ENCODE peak calls at places on chromosomes 12 and 14, in five cellular contexts. One of them, this sample, is unnamed.

GRCh38 chr12:101809208-101809607 is 21.6 kb downstream of the GNPTAB start:
- DNase-seq in tibial artery: no peak
- DNase-seq in colonic mucosa: no peak
- DNase-seq in CD8-positive, alpha-beta T cell: no peak
- DNase-seq in fibroblast of lung: no peak
- DNase-seq in this sample: no peak

GRCh38 chr14:56945291-56945690 is 135.0 kb upstream of the OTX2 start:
- DNase-seq in CD8-positive, alpha-beta T cell: no peak
- DNase-seq in colonic mucosa: no peak
- DNase-seq in fibroblast of lung: no peak
- DNase-seq in tibial artery: no peak
- DNase-seq in this sample: no peak

GRCh38 chr12:66065146-66065545 is 65.4 kb downstream of the LLPH start:
- DNase-seq in fibroblast of lung: peak; percentile 47
- DNase-seq in CD8-positive, alpha-beta T cell: no peak
- DNase-seq in tibial artery: no peak
- DNase-seq in colonic mucosa: no peak
- DNase-seq in this sample: no peak

GRCh38 chr12:115437061-115437567 is 753.1 kb upstream of the TBX3 start:
- DNase-seq in colonic mucosa: no peak
- DNase-seq in fibroblast of lung: peak; percentile 20
- DNase-seq in CD8-positive, alpha-beta T cell: no peak
- DNase-seq in tibial artery: no peak
- DNase-seq in this sample: no peak

GRCh38 chr12:666766-667308 is 3.6 kb upstream of the NINJ2 start:
- DNase-seq in tibial artery: no peak
- DNase-seq in fibroblast of lung: peak; percentile 63
- DNase-seq in CD8-positive, alpha-beta T cell: no peak
- DNase-seq in colonic mucosa: no peak
- DNase-seq in this sample: no peak

GRCh38 chr12:9064815-9065606 is 50.7 kb downstream of the A2M start:
- DNase-seq in CD8-positive, alpha-beta T cell: no peak
- DNase-seq in fibroblast of lung: peak; percentile 46
- DNase-seq in tibial artery: peak; percentile 87
- DNase-seq in colonic mucosa: peak; percentile 85
- DNase-seq in this sample: peak; percentile 93

GRCh38 chr12:5395443-5396401 is 36.2 kb upstream of the NTF3 start:
- DNase-seq in tibial artery: no peak
- DNase-seq in colonic mucosa: peak; percentile 34
- DNase-seq in fibroblast of lung: no peak
- DNase-seq in CD8-positive, alpha-beta T cell: no peak
- DNase-seq in this sample: no peak

GRCh38 chr14:99230271-99231141 is 41.5 kb downstream of the BCL11B start:
- DNase-seq in colonic mucosa: no peak
- DNase-seq in CD8-positive, alpha-beta T cell: peak; percentile 83
- DNase-seq in tibial artery: peak; percentile 62
- DNase-seq in fibroblast of lung: peak; percentile 11
- DNase-seq in this sample: no peak

GRCh38 chr12:63045020-63045860 is 105.8 kb downstream of the AVPR1A start:
- DNase-seq in tibial artery: no peak
- DNase-seq in fibroblast of lung: peak; percentile 88
- DNase-seq in CD8-positive, alpha-beta T cell: no peak
- DNase-seq in colonic mucosa: no peak
- DNase-seq in this sample: peak; percentile 28

GRCh38 chr12:52533686-52534470 is 13.7 kb upstream of the KRT5 start:
- DNase-seq in fibroblast of lung: no peak
- DNase-seq in CD8-positive, alpha-beta T cell: no peak
- DNase-seq in colonic mucosa: no peak
- DNase-seq in tibial artery: peak; percentile 37
- DNase-seq in this sample: no peak

GRCh38 chr14:105774001-105774400 is 247.6 kb downstream of the TMEM121 start:
- DNase-seq in fibroblast of lung: no peak
- DNase-seq in tibial artery: no peak
- DNase-seq in CD8-positive, alpha-beta T cell: no peak
- DNase-seq in colonic mucosa: no peak
- DNase-seq in this sample: peak; percentile 17

GRCh38 chr12:95989504-95990123 is 6.5 kb downstream of the HAL start:
- DNase-seq in CD8-positive, alpha-beta T cell: no peak
- DNase-seq in colonic mucosa: no peak
- DNase-seq in fibroblast of lung: no peak
- DNase-seq in tibial artery: no peak
- DNase-seq in this sample: no peak

GRCh38 chr12:6154730-6155459 is 30.4 kb upstream of the VWF start:
- DNase-seq in CD8-positive, alpha-beta T cell: no peak
- DNase-seq in tibial artery: peak; percentile 73
- DNase-seq in fibroblast of lung: no peak
- DNase-seq in colonic mucosa: peak; percentile 43
- DNase-seq in this sample: no peak

GRCh38 chr14:74852922-74853530 is 22.9 kb downstream of the PROX2 start:
- DNase-seq in CD8-positive, alpha-beta T cell: no peak
- DNase-seq in fibroblast of lung: peak; percentile 55
- DNase-seq in tibial artery: no peak
- DNase-seq in colonic mucosa: no peak
- DNase-seq in this sample: no peak

GRCh38 chr12:109069307-109070231 is 17.2 kb downstream of the USP30 start:
- DNase-seq in CD8-positive, alpha-beta T cell: no peak
- DNase-seq in tibial artery: no peak
- DNase-seq in colonic mucosa: peak; percentile 80
- DNase-seq in fibroblast of lung: no peak
- DNase-seq in this sample: no peak

GRCh38 chr12:89080797-89081470 is 271.4 kb downstream of the DUSP6 start:
- DNase-seq in colonic mucosa: no peak
- DNase-seq in tibial artery: no peak
- DNase-seq in CD8-positive, alpha-beta T cell: no peak
- DNase-seq in fibroblast of lung: peak; percentile 19
- DNase-seq in this sample: no peak

GRCh38 chr12:120739031-120739762 is 13.6 kb downstream of the ACADS start:
- DNase-seq in colonic mucosa: no peak
- DNase-seq in CD8-positive, alpha-beta T cell: no peak
- DNase-seq in tibial artery: no peak
- DNase-seq in fibroblast of lung: no peak
- DNase-seq in this sample: no peak

GRCh38 chr14:75454963-75455546 is 27.2 kb downstream of the JDP2 start:
- DNase-seq in colonic mucosa: no peak
- DNase-seq in fibroblast of lung: peak; percentile 55
- DNase-seq in tibial artery: peak; percentile 84
- DNase-seq in CD8-positive, alpha-beta T cell: no peak
- DNase-seq in this sample: no peak

GRCh38 chr12:124578854-124579253 is 11.4 kb upstream of the NCOR2 start:
- DNase-seq in tibial artery: no peak
- DNase-seq in fibroblast of lung: no peak
- DNase-seq in CD8-positive, alpha-beta T cell: no peak
- DNase-seq in colonic mucosa: no peak
- DNase-seq in this sample: no peak

GRCh38 chr14:100827140-100827517 is 1.2 kb downstream of the MEG3 start:
- DNase-seq in fibroblast of lung: peak; percentile 33
- DNase-seq in tibial artery: no peak
- DNase-seq in colonic mucosa: no peak
- DNase-seq in CD8-positive, alpha-beta T cell: no peak
- DNase-seq in this sample: no peak

GRCh38 chr12:12864243-12864642 is 27.1 kb upstream of the GPRC5A start:
- DNase-seq in tibial artery: no peak
- DNase-seq in colonic mucosa: no peak
- DNase-seq in fibroblast of lung: no peak
- DNase-seq in CD8-positive, alpha-beta T cell: no peak
- DNase-seq in this sample: no peak

GRCh38 chr14:103500148-103500990 is 22.3 kb downstream of the CKB start:
- DNase-seq in CD8-positive, alpha-beta T cell: peak; percentile 86
- DNase-seq in colonic mucosa: peak; percentile 89
- DNase-seq in tibial artery: peak; percentile 92
- DNase-seq in fibroblast of lung: peak; percentile 69
- DNase-seq in this sample: peak; percentile 74

GRCh38 chr14:101957406-101958234 is 6.8 kb upstream of the DYNC1H1 start:
- DNase-seq in CD8-positive, alpha-beta T cell: no peak
- DNase-seq in colonic mucosa: no peak
- DNase-seq in tibial artery: peak; percentile 45
- DNase-seq in fibroblast of lung: no peak
- DNase-seq in this sample: no peak

GRCh38 chr14:93035917-93036651 is 79.6 kb downstream of the ITPK1 start:
- DNase-seq in tibial artery: no peak
- DNase-seq in colonic mucosa: no peak
- DNase-seq in CD8-positive, alpha-beta T cell: peak; percentile 24
- DNase-seq in fibroblast of lung: peak; percentile 34
- DNase-seq in this sample: peak; percentile 35

GRCh38 chr12:25992026-25992782 is 33.7 kb downstream of the RASSF8 start:
- DNase-seq in fibroblast of lung: peak; percentile 54
- DNase-seq in colonic mucosa: no peak
- DNase-seq in CD8-positive, alpha-beta T cell: no peak
- DNase-seq in tibial artery: no peak
- DNase-seq in this sample: no peak

GRCh38 chr12:39490500-39491276 is 47.8 kb upstream of the KIF21A start:
- DNase-seq in CD8-positive, alpha-beta T cell: no peak
- DNase-seq in tibial artery: no peak
- DNase-seq in fibroblast of lung: peak; percentile 74
- DNase-seq in colonic mucosa: no peak
- DNase-seq in this sample: no peak

GRCh38 chr14:64438181-64438839 is 27.0 kb upstream of the AKAP5 start:
- DNase-seq in fibroblast of lung: peak; percentile 95
- DNase-seq in colonic mucosa: no peak
- DNase-seq in tibial artery: no peak
- DNase-seq in CD8-positive, alpha-beta T cell: no peak
- DNase-seq in this sample: peak; percentile 77

GRCh38 chr14:61636792-61637191 is 58.5 kb upstream of the HIF1A start:
- DNase-seq in fibroblast of lung: no peak
- DNase-seq in colonic mucosa: no peak
- DNase-seq in tibial artery: no peak
- DNase-seq in CD8-positive, alpha-beta T cell: no peak
- DNase-seq in this sample: no peak

GRCh38 chr12:44653886-44654527 is 222.1 kb downstream of the NELL2 start:
- DNase-seq in colonic mucosa: no peak
- DNase-seq in CD8-positive, alpha-beta T cell: no peak
- DNase-seq in fibroblast of lung: no peak
- DNase-seq in tibial artery: no peak
- DNase-seq in this sample: no peak

GRCh38 chr14:50791201-50791600 is 39.8 kb downstream of the NIN start:
- DNase-seq in tibial artery: no peak
- DNase-seq in fibroblast of lung: no peak
- DNase-seq in colonic mucosa: no peak
- DNase-seq in CD8-positive, alpha-beta T cell: no peak
- DNase-seq in this sample: no peak

GRCh38 chr12:80151131-80151530 is 51.8 kb downstream of the OTOGL start:
- DNase-seq in tibial artery: no peak
- DNase-seq in colonic mucosa: no peak
- DNase-seq in fibroblast of lung: no peak
- DNase-seq in CD8-positive, alpha-beta T cell: no peak
- DNase-seq in this sample: no peak

GRCh38 chr12:92574046-92574783 is 128.6 kb upstream of the PLEKHG7 start:
- DNase-seq in tibial artery: no peak
- DNase-seq in CD8-positive, alpha-beta T cell: no peak
- DNase-seq in fibroblast of lung: peak; percentile 30
- DNase-seq in colonic mucosa: no peak
- DNase-seq in this sample: no peak
- TF ChIP-seq CTCF in tibial artery: no peak
- TF ChIP-seq CTCF in CD8-positive, alpha-beta T cell: peak; percentile 21
- TF ChIP-seq CTCF in fibroblast of lung: no peak
- TF ChIP-seq CTCF in colonic mucosa: no peak
- TF ChIP-seq CTCF in this sample: no peak

DNA sequence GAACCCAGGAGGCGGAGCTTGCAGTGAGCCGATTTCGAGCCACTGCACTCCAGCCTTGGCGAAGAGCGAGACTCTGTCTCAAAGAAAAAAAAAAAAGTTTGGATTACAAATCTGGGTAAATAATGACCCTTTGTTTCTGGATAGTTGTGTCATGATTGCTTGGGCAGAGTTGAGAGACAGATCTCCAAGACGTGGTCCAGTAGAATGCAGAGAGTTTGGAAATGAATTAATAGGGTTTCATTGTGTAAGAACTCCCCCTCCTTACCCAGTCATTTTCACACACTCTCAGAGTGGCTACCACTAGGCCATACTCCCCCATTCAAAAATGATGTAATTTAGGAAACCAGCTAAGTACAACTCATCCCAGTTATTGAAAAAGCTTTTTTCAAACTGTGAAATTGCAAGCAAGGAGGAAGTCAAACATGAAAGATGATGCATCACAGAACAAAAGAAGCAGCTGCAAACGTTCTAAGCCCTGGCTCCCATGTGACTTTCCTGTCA is 1331.9 kb downstream of the AACS start:
- DNase-seq in CD8-positive, alpha-beta T cell: no peak
- DNase-seq in colonic mucosa: no peak
- DNase-seq in tibial artery: no peak
- DNase-seq in fibroblast of lung: peak; percentile 66
- DNase-seq in this sample: no peak
- H3K9me3 ChIP-seq in CD8-positive, alpha-beta T cell: no peaks in the 10 kb centered on the region
- H3K9me3 ChIP-seq in colonic mucosa: no peaks in the 10 kb centered on the region
- H3K9me3 ChIP-seq in tibial artery: no peaks in the 10 kb centered on the region
- H3K9me3 ChIP-seq in fibroblast of lung: no peaks in the 10 kb centered on the region
- H3K9me3 ChIP-seq in this sample: no peaks in the 10 kb centered on the region

GRCh38 chr12:48956279-48957140 is 777 bp downstream of the ARF3 start:
- DNase-seq in CD8-positive, alpha-beta T cell: peak; percentile 16
- DNase-seq in tibial artery: peak; percentile 93
- DNase-seq in fibroblast of lung: peak; percentile 99
- DNase-seq in colonic mucosa: peak; percentile 90
- DNase-seq in this sample: peak; percentile 94

GRCh38 chr12:48958049-48958388 is 732 bp upstream of the ARF3 start:
- DNase-seq in CD8-positive, alpha-beta T cell: no peak
- DNase-seq in tibial artery: no peak
- DNase-seq in colonic mucosa: no peak
- DNase-seq in fibroblast of lung: no peak
- DNase-seq in this sample: no peak

GRCh38 chr12:48954061-48954460 is 3.2 kb downstream of the ARF3 start:
- DNase-seq in colonic mucosa: no peak
- DNase-seq in fibroblast of lung: no peak
- DNase-seq in tibial artery: no peak
- DNase-seq in CD8-positive, alpha-beta T cell: no peak
- DNase-seq in this sample: no peak

GRCh38 chr12:48954781-48955501 is 2.3 kb downstream of the ARF3 start:
- DNase-seq in fibroblast of lung: no peak
- DNase-seq in tibial artery: no peak
- DNase-seq in CD8-positive, alpha-beta T cell: no peak
- DNase-seq in colonic mucosa: no peak
- DNase-seq in this sample: no peak

GRCh38 chr12:48957141-48958048 is at the start of gene ARF3:
- DNase-seq in fibroblast of lung: peak; percentile 88
- DNase-seq in CD8-positive, alpha-beta T cell: peak; percentile 94
- DNase-seq in tibial artery: peak; percentile 96
- DNase-seq in colonic mucosa: peak; percentile 96
- DNase-seq in this sample: peak; percentile 98
- H3K4me3 ChIP-seq in fibroblast of lung: peak within 1 kb of the TSS; percentile 95
- H3K4me3 ChIP-seq in CD8-positive, alpha-beta T cell: peak within 1 kb of the TSS; percentile 68
- H3K4me3 ChIP-seq in tibial artery: peak within 1 kb of the TSS; percentile 83
- H3K4me3 ChIP-seq in colonic mucosa: peak within 1 kb of the TSS; percentile 92
- H3K4me3 ChIP-seq in this sample: peak within 1 kb of the TSS; percentile 79

GRCh38 chr12:112421363-112421762 is 2.6 kb downstream of the PTPN11 start:
- DNase-seq in tibial artery: no peak
- DNase-seq in colonic mucosa: no peak
- DNase-seq in fibroblast of lung: no peak
- DNase-seq in CD8-positive, alpha-beta T cell: no peak
- DNase-seq in this sample: no peak

GRCh38 chr12:112420740-112421139 is 2.0 kb downstream of the PTPN11 start:
- DNase-seq in colonic mucosa: no peak
- DNase-seq in CD8-positive, alpha-beta T cell: no peak
- DNase-seq in tibial artery: no peak
- DNase-seq in fibroblast of lung: no peak
- DNase-seq in this sample: no peak

GRCh38 chr12:112419269-112420133 is 754 bp downstream of the PTPN11 start:
- DNase-seq in colonic mucosa: peak; percentile 56
- DNase-seq in fibroblast of lung: peak; percentile 78
- DNase-seq in tibial artery: peak; percentile 88
- DNase-seq in CD8-positive, alpha-beta T cell: no peak
- DNase-seq in this sample: peak; percentile 71

GRCh38 chr12:112418248-112418595 is 525 bp upstream of the PTPN11 start:
- DNase-seq in tibial artery: no peak
- DNase-seq in colonic mucosa: no peak
- DNase-seq in fibroblast of lung: no peak
- DNase-seq in CD8-positive, alpha-beta T cell: no peak
- DNase-seq in this sample: no peak

GRCh38 chr12:112418596-112419268 is at the start of gene PTPN11:
- DNase-seq in CD8-positive, alpha-beta T cell: peak; percentile 89
- DNase-seq in fibroblast of lung: peak; percentile 80
- DNase-seq in tibial artery: peak; percentile 90
- DNase-seq in colonic mucosa: peak; percentile 92
- DNase-seq in this sample: peak; percentile 88
- TF ChIP-seq CTCF in CD8-positive, alpha-beta T cell: no peak
- TF ChIP-seq CTCF in fibroblast of lung: peak; percentile 35
- TF ChIP-seq CTCF in tibial artery: peak; percentile 4
- TF ChIP-seq CTCF in colonic mucosa: peak; percentile 34
- TF ChIP-seq CTCF in this sample: peak; percentile 69

This sample was measured in Caco-2.